ENCODE peak calls at places on chromosome 2, in eight cellular contexts. R is fibroblast of mammary gland, Z is GM23248, D is uterus, S is K562, U is sigmoid colon, C is Karpas-422, H is ascending aorta. X is an unnamed sample.
A peak's percentile ranks its signal among the peaks of the same experiment; 100 is the strongest.

GRCh38 chr2:20576598-20577115 is 74.2 kb downstream of the HS1BP3 start:
- DNase-seq in Z (no peak), R (no peak), D (no peak), H (no peak), S (no peak), C (peak; percentile 68), U (no peak), X (no peak)

GRCh38 chr2:43117521-43118143 is 108.8 kb downstream of the ZFP36L2 start:
- DNase-seq in U (no peak), D (no peak), H (no peak), Z (no peak), S (no peak), R (no peak), C (no peak), X (no peak)

GRCh38 chr2:229170907-229171306 is 100.2 kb downstream of the PID1 start:
- DNase-seq in U (no peak), C (no peak), Z (peak; percentile 13), D (no peak), R (no peak), H (no peak), S (no peak), X (no peak)

GRCh38 chr2:182416191-182416590 is 10.6 kb downstream of the PDE1A start:
- DNase-seq in R (no peak), U (no peak), D (no peak), S (no peak), H (no peak), C (no peak), Z (no peak), X (no peak)

GRCh38 chr2:101223814-101224231 is 28.9 kb upstream of the CNOT11 start:
- DNase-seq in D (no peak), Z (peak; percentile 36), R (no peak), S (no peak), H (no peak), C (peak; percentile 50), U (no peak), X (peak; percentile 11)

GRCh38 chr2:29269095-29270090 is 154.2 kb downstream of the CLIP4 start:
- DNase-seq in D (no peak), Z (no peak), S (no peak), C (no peak), R (no peak), H (no peak), U (peak; percentile 43), X (no peak)

GRCh38 chr2:180599804-180600203 is 380.6 kb upstream of the UBE2E3 start:
- DNase-seq in C (no peak), S (no peak), R (no peak), Z (no peak), D (no peak), U (no peak), H (no peak), X (no peak)

GRCh38 chr2:186780701-186781316 is 68.2 kb downstream of the ZSWIM2 start:
- DNase-seq in H (no peak), D (no peak), Z (peak; percentile 2), R (peak; percentile 35), C (peak; percentile 56), S (no peak), U (no peak), X (peak; percentile 9)

GRCh38 chr2:239111401-239112100 is 263.7 kb downstream of the TWIST2 start:
- DNase-seq in H (no peak), U (peak; percentile 87), D (no peak), S (no peak), R (no peak), C (no peak), Z (no peak), X (no peak)

GRCh38 chr2:234795272-234795920 is 156.4 kb upstream of the SH3BP4 start:
- DNase-seq in S (no peak), Z (no peak), R (no peak), H (no peak), U (no peak), C (no peak), D (no peak), X (no peak)

GRCh38 chr2:109311771-109312170 is 182.8 kb downstream of the SH3RF3 start:
- DNase-seq in D (no peak), C (no peak), S (no peak), H (no peak), R (peak; percentile 43), U (no peak), Z (peak; percentile 41), X (no peak)

GRCh38 chr2:153074207-153074606 is 355.8 kb downstream of the ARL6IP6 start:
- DNase-seq in H (no peak), C (no peak), U (no peak), R (no peak), S (no peak), Z (peak; percentile 10), D (no peak), X (no peak)

GRCh38 chr2:28080911-28081310 is 190.4 kb downstream of the BABAM2 start:
- DNase-seq in U (peak; percentile 74), Z (peak; percentile 53), S (no peak), D (peak; percentile 67), H (no peak), R (peak; percentile 65), C (no peak), X (no peak)

GRCh38 chr2:191333911-191334357 is 88.7 kb downstream of the MYO1B start:
- DNase-seq in R (peak; percentile 97), Z (peak; percentile 92), C (no peak), H (no peak), S (no peak), D (peak; percentile 35), U (no peak), X (peak; percentile 63)

GRCh38 chr2:54773838-54774237 is 50.4 kb downstream of the EML6 start:
- DNase-seq in D (no peak), C (no peak), Z (peak; percentile 25), S (no peak), R (peak; percentile 20), U (no peak), H (no peak), X (peak; percentile 6)

GRCh38 chr2:122634261-122634660 is 878.8 kb downstream of the TSN start:
- DNase-seq in U (no peak), Z (peak; percentile 91), D (no peak), H (no peak), S (no peak), C (no peak), R (peak; percentile 95), X (peak; percentile 54)

GRCh38 chr2:20608666-20609348 is 42.1 kb downstream of the HS1BP3 start:
- DNase-seq in R (no peak), C (no peak), Z (no peak), H (peak; percentile 5), S (no peak), D (no peak), U (peak; percentile 71), X (no peak)

GRCh38 chr2:60517441-60517840 is 36.0 kb downstream of the BCL11A start:
- DNase-seq in S (no peak), H (no peak), C (no peak), D (no peak), R (no peak), Z (peak; percentile 20), U (peak; percentile 33), X (no peak)
- H3K4me3 ChIP-seq in S (no peak overlapping the region), H (no peak overlapping the region), C (no peak overlapping the region), D (no peak overlapping the region), R (no peak overlapping the region), Z (peak overlapping the region; percentile 64), U (no peak overlapping the region), X (no peak overlapping the region)

GRCh38 chr2:26337298-26337697 is 8.6 kb upstream of the SELENOI start:
- DNase-seq in H (no peak), D (no peak), S (no peak), R (no peak), Z (no peak), U (no peak), C (no peak), X (no peak)

GRCh38 chr2:26340831-26341230 is 5.1 kb upstream of the SELENOI start:
- DNase-seq in Z (no peak), H (no peak), U (no peak), C (no peak), S (no peak), R (no peak), D (no peak), X (no peak)

GRCh38 chr2:26333286-26333685 is 12.7 kb upstream of the SELENOI start:
- DNase-seq in H (no peak), U (no peak), R (no peak), C (no peak), D (no peak), Z (no peak), S (no peak), X (no peak)

GRCh38 chr2:26335231-26335630 is 10.7 kb upstream of the SELENOI start:
- DNase-seq in C (no peak), R (peak; percentile 12), Z (no peak), S (no peak), D (no peak), U (no peak), H (no peak), X (no peak)

GRCh38 chr2:26336719-26337118 is 9.2 kb upstream of the SELENOI start:
- DNase-seq in R (no peak), C (no peak), S (no peak), H (no peak), Z (no peak), D (no peak), U (no peak), X (no peak)
- H3K4me3 ChIP-seq in R (no peak overlapping the region), C (no peak overlapping the region), S (no peak overlapping the region), H (no peak overlapping the region), Z (no peak overlapping the region), D (no peak overlapping the region), U (no peak overlapping the region), X (no peak overlapping the region)

DNA sequence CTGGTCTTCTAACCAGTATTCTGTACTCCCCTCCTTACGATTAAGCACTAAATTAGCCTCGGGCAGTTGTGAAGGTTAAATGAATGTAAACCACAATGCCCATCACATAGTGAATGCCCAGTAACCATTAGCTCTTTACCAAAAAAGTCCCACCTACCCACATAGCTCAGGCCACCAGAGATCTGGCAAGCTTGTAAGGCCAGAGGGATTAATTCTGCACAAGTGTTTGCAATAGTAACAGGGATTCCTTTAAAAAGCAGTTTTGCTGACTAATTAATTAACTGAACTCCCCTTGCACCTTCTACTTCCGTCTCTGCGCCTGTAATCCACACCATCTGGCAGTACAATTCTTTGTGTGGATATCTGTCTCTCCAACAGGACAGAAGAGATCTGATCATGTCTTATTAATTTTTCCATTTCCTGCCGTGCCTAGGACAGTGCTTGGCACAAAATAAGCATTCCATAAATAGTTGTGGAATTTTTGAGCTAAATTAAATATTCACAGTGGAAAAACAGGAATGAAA is 36.2 kb upstream of the IGFBP2 start:
- DNase-seq in U (no peak), C (no peak), R (no peak), D (no peak), H (no peak), S (no peak), Z (peak; percentile 36), X (no peak)
- H3K4me3 ChIP-seq in U (no peak overlapping the region), C (no peak overlapping the region), R (no peak overlapping the region), D (no peak overlapping the region), H (no peak overlapping the region), S (no peak overlapping the region), Z (no peak overlapping the region), X (no peak overlapping the region)

DNA sequence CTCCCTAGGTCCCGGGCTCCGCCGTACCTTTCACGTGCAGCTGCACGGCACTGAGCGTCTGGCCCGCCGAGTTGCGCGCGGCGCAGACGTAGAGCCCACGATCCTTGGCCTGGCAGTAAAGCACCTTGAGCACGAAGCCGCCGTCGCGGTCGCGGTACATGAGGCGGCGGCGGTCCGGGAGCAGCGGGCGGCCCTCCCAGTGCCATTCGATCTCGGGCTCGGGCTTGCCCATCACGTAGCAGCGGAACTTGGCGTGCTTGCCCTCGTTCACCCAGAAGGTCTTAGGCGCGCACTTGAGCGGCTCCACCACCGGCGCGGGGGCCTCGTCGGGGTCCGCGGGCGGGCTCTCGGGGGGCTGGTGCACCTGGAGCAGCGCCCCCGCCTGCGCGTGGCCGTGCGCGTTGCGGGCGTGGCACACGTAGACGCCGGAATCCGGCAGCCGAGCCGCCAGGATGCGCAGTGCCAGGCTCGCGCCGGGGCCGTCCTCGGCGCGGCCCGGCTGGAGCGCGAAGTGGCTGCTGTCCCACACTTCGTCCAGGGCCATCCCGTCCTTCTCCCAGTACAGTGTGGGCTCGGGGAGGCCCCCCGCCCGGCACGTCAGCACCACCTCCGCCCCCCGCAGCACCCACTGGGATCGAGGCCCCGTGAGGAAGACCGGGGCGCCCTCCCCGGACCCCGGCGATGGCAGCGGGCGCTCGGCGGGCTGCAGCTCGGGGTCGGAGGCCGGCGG is 980 bp downstream of the OBSL1 start:
- DNase-seq in H (no peak), R (peak; percentile 14), D (no peak), Z (peak; percentile 73), S (peak; percentile 21), U (no peak), C (no peak), X (peak; percentile 53)
- H3K4me3 ChIP-seq in H (peak overlapping the region; percentile 94), R (peak overlapping the region; percentile 53), D (peak overlapping the region; percentile 37), Z (peak overlapping the region; percentile 79), S (peak overlapping the region; percentile 47), U (peak overlapping the region; percentile 66), C (no peak overlapping the region), X (peak overlapping the region; percentile 69)

X was measured in MG63.